ENCODE peak calls at places on chromosomes 16 and 17, in eight cellular contexts. One of them, this sample, is unnamed.

GRCh38 chr17:50187741-50188520 is 13.5 kb downstream of the COL1A1 start:
- DNase-seq in A549: no peak
- DNase-seq in HCT116: no peak
- DNase-seq in HL-60: no peak
- DNase-seq in Panc1: no peak
- DNase-seq in K562: no peak
- DNase-seq in SK-N-SH: no peak
- DNase-seq in GM23338: no peak
- DNase-seq in this sample: no peak

GRCh38 chr16:11211977-11212818 is 43.8 kb downstream of the SOCS1 start:
- DNase-seq in A549: no peak
- DNase-seq in HCT116: no peak
- DNase-seq in HL-60: no peak
- DNase-seq in Panc1: no peak
- DNase-seq in K562: no peak
- DNase-seq in SK-N-SH: peak
- DNase-seq in GM23338: no peak
- DNase-seq in this sample: no peak

GRCh38 chr17:17303010-17303846 is at the start of gene NT5M:
- DNase-seq in A549: peak
- DNase-seq in HCT116: no peak
- DNase-seq in HL-60: peak
- DNase-seq in Panc1: no peak
- DNase-seq in K562: peak
- DNase-seq in SK-N-SH: peak
- DNase-seq in GM23338: peak
- DNase-seq in this sample: no peak

GRCh38 chr17:15965510-15965909 is 20.6 kb downstream of the ADORA2B start:
- DNase-seq in A549: no peak
- DNase-seq in HCT116: no peak
- DNase-seq in HL-60: no peak
- DNase-seq in Panc1: no peak
- DNase-seq in K562: no peak
- DNase-seq in SK-N-SH: no peak
- DNase-seq in GM23338: peak
- DNase-seq in this sample: no peak

GRCh38 chr16:86516618-86517003 is 6.3 kb downstream of the FOXF1 start:
- DNase-seq in A549: no peak
- DNase-seq in HCT116: no peak
- DNase-seq in HL-60: no peak
- DNase-seq in Panc1: no peak
- DNase-seq in K562: no peak
- DNase-seq in SK-N-SH: no peak
- DNase-seq in GM23338: no peak
- DNase-seq in this sample: no peak

GRCh38 chr17:303161-303560 is 49.4 kb downstream of the RPH3AL start:
- DNase-seq in A549: no peak
- DNase-seq in HCT116: no peak
- DNase-seq in HL-60: no peak
- DNase-seq in Panc1: no peak
- DNase-seq in K562: no peak
- DNase-seq in SK-N-SH: no peak
- DNase-seq in GM23338: no peak
- DNase-seq in this sample: no peak

GRCh38 chr17:50668025-50668837 is 33.5 kb downstream of the ABCC3 start:
- DNase-seq in A549: peak
- DNase-seq in HCT116: no peak
- DNase-seq in HL-60: no peak
- DNase-seq in Panc1: no peak
- DNase-seq in K562: no peak
- DNase-seq in SK-N-SH: no peak
- DNase-seq in GM23338: no peak
- DNase-seq in this sample: no peak

GRCh38 chr16:54077412-54077821 is 209.2 kb downstream of the IRX3 start:
- DNase-seq in A549: peak
- DNase-seq in HCT116: no peak
- DNase-seq in HL-60: no peak
- DNase-seq in Panc1: peak
- DNase-seq in K562: no peak
- DNase-seq in SK-N-SH: no peak
- DNase-seq in GM23338: no peak
- DNase-seq in this sample: no peak

GRCh38 chr17:27550291-27550930 is 80.6 kb upstream of the LGALS9 start:
- DNase-seq in A549: no peak
- DNase-seq in HCT116: no peak
- DNase-seq in HL-60: no peak
- DNase-seq in Panc1: no peak
- DNase-seq in K562: no peak
- DNase-seq in SK-N-SH: no peak
- DNase-seq in GM23338: no peak
- DNase-seq in this sample: no peak

GRCh38 chr17:27553019-27553511 is 77.9 kb upstream of the LGALS9 start:
- DNase-seq in A549: peak
- DNase-seq in HCT116: no peak
- DNase-seq in HL-60: no peak
- DNase-seq in Panc1: no peak
- DNase-seq in K562: no peak
- DNase-seq in SK-N-SH: no peak
- DNase-seq in GM23338: no peak
- DNase-seq in this sample: no peak

GRCh38 chr17:27552467-27552779 is 78.6 kb upstream of the LGALS9 start:
- DNase-seq in A549: peak
- DNase-seq in HCT116: peak
- DNase-seq in HL-60: no peak
- DNase-seq in Panc1: no peak
- DNase-seq in K562: no peak
- DNase-seq in SK-N-SH: no peak
- DNase-seq in GM23338: no peak
- DNase-seq in this sample: no peak

GRCh38 chr17:27550974-27551505 is 79.9 kb upstream of the LGALS9 start:
- DNase-seq in A549: no peak
- DNase-seq in HCT116: no peak
- DNase-seq in HL-60: no peak
- DNase-seq in Panc1: no peak
- DNase-seq in K562: no peak
- DNase-seq in SK-N-SH: no peak
- DNase-seq in GM23338: no peak
- DNase-seq in this sample: no peak

DNA sequence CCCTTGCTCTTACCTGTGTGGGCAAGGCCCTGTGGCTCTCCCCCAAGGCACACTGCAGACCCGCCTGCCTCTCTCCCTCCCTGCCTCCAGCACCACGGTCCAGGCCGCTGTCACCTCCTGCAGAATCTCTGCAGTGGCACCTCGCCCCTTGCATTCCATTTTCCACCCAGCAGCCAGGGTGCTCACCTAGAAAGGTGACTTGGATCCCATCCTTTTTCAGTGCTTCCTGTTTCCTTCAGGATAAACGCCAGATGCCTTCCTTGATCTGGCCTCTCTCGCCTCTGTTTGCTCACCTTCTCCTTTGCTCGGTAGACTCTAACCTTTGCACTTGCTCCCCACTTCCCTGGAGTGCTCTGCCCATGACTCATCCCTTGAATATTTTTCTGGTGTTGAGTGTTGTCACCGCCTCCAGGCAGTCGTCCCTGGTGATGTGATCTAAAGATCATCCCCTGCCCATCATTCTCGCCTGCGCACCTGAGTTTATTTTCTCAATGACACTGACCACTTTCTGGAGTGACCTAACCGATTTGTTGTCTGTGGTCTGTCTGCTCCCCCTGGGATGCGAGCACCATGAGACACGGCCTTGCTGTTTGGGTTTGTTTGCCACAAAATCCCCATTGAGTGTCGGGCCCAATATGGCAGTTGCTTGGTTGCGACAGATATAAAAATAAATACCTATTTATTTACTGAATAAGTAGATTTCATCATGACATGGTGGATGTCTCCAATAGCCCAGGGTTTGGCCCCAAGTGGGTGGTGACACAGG is 79.1 kb upstream of the LGALS9 start:
- DNase-seq in A549: peak
- DNase-seq in HCT116: peak
- DNase-seq in HL-60: no peak
- DNase-seq in Panc1: no peak
- DNase-seq in K562: no peak
- DNase-seq in SK-N-SH: no peak
- DNase-seq in GM23338: no peak
- DNase-seq in this sample: no peak
- TF ChIP-seq REST in A549: no peak
- TF ChIP-seq REST in HCT116: no peak
- TF ChIP-seq REST in HL-60: no peak
- TF ChIP-seq REST in Panc1: no peak
- TF ChIP-seq REST in K562: no peak
- TF ChIP-seq REST in SK-N-SH: no peak
- TF ChIP-seq REST in GM23338: no peak
- TF ChIP-seq REST in this sample: no peak

GRCh38 chr17:41880130-41880529 is 14.9 kb upstream of the KLHL11 start:
- DNase-seq in A549: no peak
- DNase-seq in HCT116: no peak
- DNase-seq in HL-60: no peak
- DNase-seq in Panc1: no peak
- DNase-seq in K562: no peak
- DNase-seq in SK-N-SH: no peak
- DNase-seq in GM23338: no peak
- DNase-seq in this sample: no peak

GRCh38 chr17:41891135-41892065 is 26.2 kb upstream of the KLHL11 start:
- DNase-seq in A549: no peak
- DNase-seq in HCT116: no peak
- DNase-seq in HL-60: no peak
- DNase-seq in Panc1: peak
- DNase-seq in K562: no peak
- DNase-seq in SK-N-SH: no peak
- DNase-seq in GM23338: no peak
- DNase-seq in this sample: no peak

GRCh38 chr17:41882756-41883155 is 17.5 kb upstream of the KLHL11 start:
- DNase-seq in A549: no peak
- DNase-seq in HCT116: no peak
- DNase-seq in HL-60: no peak
- DNase-seq in Panc1: no peak
- DNase-seq in K562: no peak
- DNase-seq in SK-N-SH: no peak
- DNase-seq in GM23338: no peak
- DNase-seq in this sample: no peak

GRCh38 chr17:41888332-41888965 is 23.2 kb upstream of the KLHL11 start:
- DNase-seq in A549: no peak
- DNase-seq in HCT116: no peak
- DNase-seq in HL-60: no peak
- DNase-seq in Panc1: no peak
- DNase-seq in K562: no peak
- DNase-seq in SK-N-SH: no peak
- DNase-seq in GM23338: no peak
- DNase-seq in this sample: no peak

DNA sequence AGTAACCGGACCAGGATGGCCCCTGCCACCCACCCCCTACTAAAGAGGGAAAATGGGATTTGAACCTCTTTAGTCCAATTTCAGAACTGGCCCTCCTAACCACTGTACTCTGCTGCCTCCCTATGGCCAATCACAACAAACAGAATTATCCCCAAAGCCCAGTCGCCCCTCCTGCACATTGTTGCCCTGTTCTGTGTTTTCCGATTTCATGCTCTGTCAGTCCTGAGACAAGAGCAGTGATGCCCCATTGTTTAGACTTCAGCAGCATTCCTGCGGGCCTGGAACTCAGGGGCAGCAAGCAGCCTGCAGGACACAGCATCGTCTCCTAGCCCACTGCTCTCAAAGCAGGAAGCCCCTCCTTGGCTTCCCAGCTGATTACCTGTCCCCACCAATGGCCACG is 20.5 kb upstream of the KLHL11 start:
- DNase-seq in A549: peak
- DNase-seq in HCT116: no peak
- DNase-seq in HL-60: no peak
- DNase-seq in Panc1: no peak
- DNase-seq in K562: peak
- DNase-seq in SK-N-SH: peak
- DNase-seq in GM23338: peak
- DNase-seq in this sample: no peak
- TF ChIP-seq REST in A549: no peak
- TF ChIP-seq REST in HCT116: no peak
- TF ChIP-seq REST in HL-60: no peak
- TF ChIP-seq REST in Panc1: no peak
- TF ChIP-seq REST in K562: no peak
- TF ChIP-seq REST in SK-N-SH: no peak
- TF ChIP-seq REST in GM23338: no peak
- TF ChIP-seq REST in this sample: no peak

GRCh38 chr17:46827274-46827673 is 8.8 kb upstream of the WNT3 start:
- DNase-seq in A549: no peak
- DNase-seq in HCT116: no peak
- DNase-seq in HL-60: no peak
- DNase-seq in Panc1: no peak
- DNase-seq in K562: no peak
- DNase-seq in SK-N-SH: no peak
- DNase-seq in GM23338: no peak
- DNase-seq in this sample: no peak
- TF ChIP-seq REST in A549: no peak
- TF ChIP-seq REST in HCT116: no peak
- TF ChIP-seq REST in HL-60: no peak
- TF ChIP-seq REST in Panc1: no peak
- TF ChIP-seq REST in K562: no peak
- TF ChIP-seq REST in SK-N-SH: no peak
- TF ChIP-seq REST in GM23338: no peak
- TF ChIP-seq REST in this sample: no peak

DNA sequence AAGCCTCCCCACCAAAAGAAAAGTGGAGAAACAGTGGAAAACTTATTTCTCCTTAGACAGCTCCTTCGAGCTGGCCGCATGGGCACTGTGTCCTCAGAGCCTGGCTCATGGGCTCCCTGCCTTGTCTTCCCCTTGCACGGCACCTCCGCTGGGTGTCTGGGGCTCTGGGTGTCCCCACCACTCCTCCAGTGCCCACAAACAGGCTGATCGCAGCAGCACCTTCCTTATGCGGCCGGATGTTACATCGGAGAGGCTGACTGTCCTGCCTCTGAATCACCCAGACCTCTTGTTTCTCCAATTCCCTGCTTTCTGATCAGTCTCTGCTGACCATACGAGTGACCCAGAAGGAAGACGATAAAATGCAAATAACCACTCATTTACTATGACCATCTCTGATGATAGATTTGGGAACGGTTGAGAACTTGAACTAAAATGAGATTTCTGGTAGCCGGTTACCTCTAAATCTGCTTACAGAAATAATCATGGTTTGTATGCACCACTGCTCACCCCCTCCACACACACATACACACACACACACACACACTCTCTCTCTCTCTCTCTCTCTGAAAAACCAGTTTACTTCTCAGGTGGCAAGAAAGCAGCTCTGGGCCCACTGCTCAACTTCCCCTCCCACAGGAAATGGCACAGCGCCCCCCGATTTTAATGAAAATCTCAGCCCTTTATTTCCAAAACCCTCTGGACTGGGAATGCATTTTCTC is 121.5 kb downstream of the SLC39A11 start:
- DNase-seq in A549: no peak
- DNase-seq in HCT116: no peak
- DNase-seq in HL-60: no peak
- DNase-seq in Panc1: no peak
- DNase-seq in K562: no peak
- DNase-seq in SK-N-SH: no peak
- DNase-seq in GM23338: no peak
- DNase-seq in this sample: no peak
- TF ChIP-seq REST in A549: no peak
- TF ChIP-seq REST in HCT116: no peak
- TF ChIP-seq REST in HL-60: no peak
- TF ChIP-seq REST in Panc1: no peak
- TF ChIP-seq REST in K562: no peak
- TF ChIP-seq REST in SK-N-SH: no peak
- TF ChIP-seq REST in GM23338: no peak
- TF ChIP-seq REST in this sample: no peak

This sample was measured in GM12878.